ENCODE peak calls at places on chromosomes 7 and 10, in six cellular contexts. Q is sigmoid colon, U is Peyer's patch, A is ovary, W is uterus, G is HCT116. J is an unnamed sample. For H3K4me1, the result is how much of the 10 kb centered on the place peaks cover.

GRCh38 chr10:128884496-128884895 is 582.5 kb upstream of the MGMT start:
- DNase-seq in Q (no peak), A (no peak), U (no peak), G (no peak), W (no peak), J (no peak)

GRCh38 chr7:13262929-13263530 is 575.6 kb downstream of the ARL4A start:
- DNase-seq in U (no peak), G (peak), W (no peak), Q (no peak), A (no peak), J (no peak)

GRCh38 chr10:53646525-53646924 is 873.9 kb upstream of the MBL2 start:
- DNase-seq in U (no peak), G (no peak), Q (no peak), A (no peak), W (no peak), J (no peak)

GRCh38 chr7:24659505-24659904 is 86.3 kb downstream of the PALS2 start:
- DNase-seq in G (no peak), U (no peak), W (no peak), Q (no peak), A (no peak), J (no peak)

GRCh38 chr7:21430575-21430954 is 2.7 kb downstream of the SP4 start:
- DNase-seq in W (no peak), A (no peak), U (no peak), G (no peak), Q (no peak), J (no peak)

GRCh38 chr10:52376665-52377354 is 62.7 kb downstream of the DKK1 start:
- DNase-seq in G (no peak), Q (no peak), W (no peak), A (no peak), U (no peak), J (no peak)

GRCh38 chr10:77899080-77899477 is 27.5 kb downstream of the DLG5 start:
- DNase-seq in Q (no peak), G (peak), U (no peak), W (no peak), A (no peak), J (no peak)

GRCh38 chr10:113709221-113709838 is 29.6 kb downstream of the CASP7 start:
- DNase-seq in A (no peak), Q (no peak), W (no peak), G (no peak), U (no peak), J (no peak)

GRCh38 chr7:111872411-111872810 is 310.1 kb upstream of the IMMP2L start:
- DNase-seq in A (no peak), U (no peak), G (no peak), Q (no peak), W (no peak), J (no peak)

GRCh38 chr7:3537210-3537875 is 236.3 kb downstream of the SDK1 start:
- DNase-seq in U (no peak), Q (no peak), A (no peak), G (no peak), W (no peak), J (no peak)

GRCh38 chr7:41685684-41686083 is 17.2 kb downstream of the INHBA start:
- DNase-seq in G (no peak), W (no peak), A (no peak), Q (no peak), U (no peak), J (no peak)

GRCh38 chr10:118721005-118721876 is 33.5 kb downstream of the CACUL1 start:
- DNase-seq in Q (no peak), G (peak), U (peak), A (no peak), W (peak), J (no peak)

GRCh38 chr10:99836711-99837110 is 54.3 kb downstream of the ABCC2 start:
- DNase-seq in A (no peak), Q (no peak), U (no peak), G (no peak), W (no peak), J (no peak)

GRCh38 chr10:125979976-125980375 is 83.6 kb downstream of the FANK1 start:
- DNase-seq in A (no peak), W (no peak), U (no peak), Q (no peak), G (no peak), J (no peak)

GRCh38 chr7:111198255-111198654 is 107.3 kb downstream of the LRRN3 start:
- DNase-seq in Q (no peak), U (no peak), G (peak), A (no peak), W (no peak), J (no peak)

GRCh38 chr7:149133311-149133710 is 7.2 kb upstream of the ZNF425 start:
- DNase-seq in A (no peak), U (no peak), G (no peak), Q (peak), W (no peak), J (no peak)

GRCh38 chr7:26097837-26098668 is 53.9 kb upstream of the NFE2L3 start:
- DNase-seq in A (no peak), G (no peak), Q (no peak), U (no peak), W (no peak), J (no peak)
- H3K4me1 ChIP-seq in A (under half), G (under half), Q (under half), U (under half), W (under half), J (under half)

GRCh38 chr10:69220041-69220451 is at the start of gene HKDC1:
- DNase-seq in A (no peak), W (no peak), U (no peak), Q (no peak), G (no peak), J (peak)
- TF ChIP-seq POLR2A in A (no peak), W (no peak), U (peak), Q (no peak), G (no peak), J (peak)

GRCh38 chr10:69353981-69354635 is 62.6 kb downstream of the TACR2 start:
- DNase-seq in W (no peak), U (no peak), Q (no peak), A (no peak), G (no peak), J (no peak)
- H3K27ac ChIP-seq in W (no peak), U (no peak), Q (no peak), A (no peak), G (no peak), J (no peak)

GRCh38 chr10:123149568-123150228 is 1.8 kb downstream of the HMX2 start:
- DNase-seq in W (no peak), U (no peak), G (no peak), Q (no peak), A (no peak), J (no peak)

GRCh38 chr10:123148414-123149161 is 652 bp downstream of the HMX2 start:
- DNase-seq in U (no peak), A (no peak), W (no peak), Q (no peak), G (no peak), J (no peak)

GRCh38 chr10:123150986-123151738 is 3.0 kb upstream of the BUB3 start:
- DNase-seq in W (no peak), G (no peak), U (no peak), A (no peak), Q (no peak), J (no peak)

GRCh38 chr10:123149162-123149567 is 1.2 kb downstream of the HMX2 start:
- DNase-seq in Q (no peak), W (no peak), A (no peak), U (no peak), G (no peak), J (no peak)

DNA sequence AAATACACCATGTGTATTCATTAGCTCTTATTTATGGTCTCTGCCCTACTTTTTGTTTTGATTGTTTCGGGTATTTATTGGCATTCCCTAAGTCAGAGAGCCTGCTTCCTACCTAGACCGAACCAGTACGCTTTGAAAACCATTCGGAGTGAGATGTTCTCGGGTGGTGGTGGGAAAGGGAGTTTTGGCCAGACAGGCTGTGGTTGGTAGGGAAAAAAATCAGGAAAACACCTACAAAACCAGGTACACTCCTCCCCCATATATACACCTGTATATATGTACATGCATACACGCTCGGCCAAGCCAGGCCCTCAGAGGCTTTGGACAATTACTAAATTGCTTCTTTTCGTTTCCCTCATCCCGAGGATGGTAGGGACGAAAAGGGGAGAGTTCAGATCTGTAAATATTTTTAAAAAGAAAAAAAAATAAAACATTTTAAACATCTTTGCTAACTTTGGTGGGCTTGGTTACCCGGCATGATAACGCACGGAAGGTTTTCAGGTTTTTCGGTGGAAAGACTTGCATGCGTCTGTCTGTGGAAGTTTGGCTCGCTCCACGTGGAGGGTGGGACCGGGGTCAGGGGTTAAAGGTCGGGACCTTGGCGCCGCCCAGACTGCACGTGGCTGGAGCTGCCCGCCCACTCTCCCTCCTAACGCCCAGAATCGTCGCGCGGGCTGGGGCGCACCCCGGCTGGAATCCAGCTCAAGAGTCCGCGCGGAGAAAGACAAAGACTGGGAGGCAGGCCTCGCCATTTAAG is 2.5 kb downstream of the HMX2 start:
- DNase-seq in G (no peak), U (no peak), Q (no peak), A (no peak), W (no peak), J (no peak)
- H3K4me1 ChIP-seq in G (under half), U (under half), Q (half or more), A (under half), W (under half), J (under half)

GRCh38 chr10:110209399-110209925 is 2.1 kb downstream of the MXI1 start:
- DNase-seq in Q (peak), U (peak), W (peak), G (peak), A (peak), J (peak)
- TF ChIP-seq POLR2A in Q (peak), U (peak), W (no peak), G (no peak), A (peak), J (no peak)

DNA sequence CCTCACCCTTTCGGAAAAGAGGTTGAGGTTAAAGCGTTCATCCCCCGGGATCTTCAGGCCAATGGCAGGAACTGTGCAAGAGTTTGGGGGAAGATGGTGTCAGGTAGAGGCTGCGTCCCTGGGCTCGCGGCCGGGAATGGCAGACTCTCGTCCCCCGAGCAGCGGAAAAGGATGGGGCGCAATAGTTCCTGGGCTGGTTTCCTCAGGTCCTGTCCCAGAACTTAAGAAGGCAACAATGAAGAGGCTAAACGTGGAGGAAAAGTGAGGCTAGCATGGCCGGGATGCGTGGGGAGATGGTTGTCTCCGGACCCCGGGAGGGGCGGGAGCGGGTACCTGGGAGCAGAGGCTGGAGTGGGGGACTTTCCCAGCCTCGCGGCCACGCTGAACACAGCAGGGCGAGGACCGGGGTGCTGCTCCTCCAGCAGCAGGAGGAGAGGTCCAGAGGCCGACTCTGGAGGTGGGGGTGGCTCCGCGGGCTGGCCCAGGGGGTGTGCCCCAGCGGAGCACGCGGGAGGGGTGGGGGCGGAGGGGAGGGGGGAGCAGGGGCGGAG is 872 bp downstream of the IRF5 start:
- DNase-seq in A (no peak), G (no peak), U (peak), W (no peak), Q (peak), J (no peak)
- H3K27ac ChIP-seq in A (no peak), G (peak), U (peak), W (no peak), Q (no peak), J (peak)

GRCh38 chr7:130896898-130897514 is 163.0 kb upstream of the KLF14 start:
- DNase-seq in A (peak), W (peak), Q (peak), G (peak), U (peak), J (peak)
- H3K4me1 ChIP-seq in A (under half), W (under half), Q (half or more), G (half or more), U (under half), J (under half)

DNA sequence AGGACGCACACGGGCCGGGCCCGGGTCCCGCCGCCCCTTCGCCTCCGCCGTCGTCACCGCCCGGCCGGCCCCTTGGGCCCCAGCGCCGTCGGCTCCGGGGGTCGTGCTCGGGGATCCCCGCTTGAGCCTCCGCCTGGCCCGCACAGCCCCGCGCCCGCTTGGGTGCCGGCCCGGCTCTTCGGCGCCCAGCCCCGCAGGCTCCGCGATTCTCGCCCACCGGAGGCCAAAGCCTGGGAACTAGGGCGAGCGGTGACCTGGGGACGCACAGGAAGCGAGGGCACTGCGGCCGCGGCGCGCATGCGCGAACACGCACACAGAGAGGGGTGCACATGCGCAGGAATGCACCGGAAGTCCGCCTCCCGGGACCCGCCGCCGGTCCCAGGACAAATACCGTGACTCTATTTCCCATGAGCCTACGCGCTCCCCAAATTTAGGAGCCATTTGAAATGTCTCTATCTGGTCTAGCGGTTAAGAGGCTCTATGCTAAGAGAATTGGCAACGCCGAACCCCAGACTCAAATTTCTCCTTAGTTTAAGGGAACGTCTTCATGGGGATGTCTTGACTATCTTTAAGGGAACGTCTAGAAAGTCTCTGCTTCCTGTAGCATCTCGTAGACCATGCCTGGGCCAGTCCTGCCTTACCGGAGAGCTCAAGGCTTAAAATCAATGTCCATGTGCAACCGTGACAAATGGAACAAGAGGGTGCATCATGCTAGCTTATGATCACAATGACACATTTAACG is at the start of gene ZNF12:
- DNase-seq in Q (peak), W (peak), A (peak), G (peak), U (peak), J (peak)
- TF ChIP-seq POLR2A in Q (peak), W (peak), A (peak), G (peak), U (peak), J (peak)